ENCODE peak calls at places on chromosomes 6 and 20, in six cellular contexts. K is left kidney, E is transverse colon, T is A172, Z is mesendoderm, S is nephron progenitor cell. U is an unnamed sample.

GRCh38 chr6:15352884-15353283 is 107.0 kb downstream of the JARID2 start:
- DNase-seq in Z (no peak), S (no peak), T (no peak), K (peak), E (no peak), U (peak)

GRCh38 chr6:47144306-47144705 is 102.2 kb upstream of the ADGRF1 start:
- DNase-seq in Z (no peak), E (no peak), T (no peak), K (no peak), S (no peak), U (no peak)

GRCh38 chr6:150177260-150178246 is 34.7 kb downstream of the PPP1R14C start:
- DNase-seq in K (peak), S (no peak), Z (peak), T (no peak), E (peak), U (peak)

GRCh38 chr6:49038294-49038693 is 424.8 kb downstream of the MMUT start:
- DNase-seq in Z (no peak), K (no peak), E (no peak), T (no peak), S (no peak), U (no peak)

GRCh38 chr6:134846031-134846430 is 103.9 kb downstream of the ALDH8A1 start:
- DNase-seq in Z (no peak), T (no peak), E (no peak), K (no peak), S (no peak), U (no peak)

GRCh38 chr20:46978871-46979536 is 84.4 kb downstream of the EYA2 start:
- DNase-seq in T (no peak), Z (no peak), E (no peak), K (peak), S (peak), U (peak)

GRCh38 chr6:44339763-44340625 is 2.5 kb upstream of the SPATS1 start:
- DNase-seq in E (no peak), Z (no peak), K (no peak), S (no peak), T (peak), U (no peak)

GRCh38 chr6:152124432-152125074 is 317.1 kb downstream of the ESR1 start:
- DNase-seq in K (peak), E (no peak), Z (peak), S (no peak), T (peak), U (peak)

GRCh38 chr6:131950767-131951575 is at the start of gene CCN2:
- DNase-seq in K (peak), E (peak), S (peak), Z (peak), T (peak), U (peak)

GRCh38 chr20:38196592-38196991 is 31.5 kb upstream of the TGM2 start:
- DNase-seq in K (no peak), E (peak), Z (no peak), T (no peak), S (no peak), U (no peak)

GRCh38 chr6:42162384-42162783 is 10.8 kb upstream of the GUCA1A start:
- DNase-seq in Z (peak), K (peak), T (no peak), S (peak), E (no peak), U (peak)

GRCh38 chr20:41249371-41249770 is 68.2 kb downstream of the ZHX3 start:
- DNase-seq in S (peak), T (peak), E (peak), K (peak), Z (no peak), U (no peak)

GRCh38 chr6:64985726-64986125 is 721.3 kb downstream of the EYS start:
- DNase-seq in E (no peak), Z (no peak), T (no peak), K (peak), S (no peak), U (peak)

GRCh38 chr6:2858678-2859324 is 17.1 kb upstream of the SERPINB1 start:
- DNase-seq in T (peak), K (peak), E (no peak), Z (no peak), S (no peak), U (peak)

GRCh38 chr6:154791561-154792317 is 58.5 kb downstream of the SCAF8 start:
- DNase-seq in Z (no peak), K (peak), T (no peak), S (no peak), E (no peak), U (no peak)

GRCh38 chr20:10217517-10218410 is 866 bp upstream of the SNAP25 start:
- DNase-seq in T (peak), K (peak), Z (peak), E (peak), S (peak), U (peak)

GRCh38 chr20:32605167-32605656 is 20.1 kb upstream of the NOL4L start:
- DNase-seq in Z (no peak), T (no peak), K (peak), S (no peak), E (peak), U (peak)

GRCh38 chr6:37988131-37988530 is 168.6 kb downstream of the ZFAND3 start:
- DNase-seq in T (no peak), E (no peak), K (no peak), S (no peak), Z (no peak), U (no peak)

GRCh38 chr6:142155895-142156757 is 9.1 kb downstream of the VTA1 start:
- DNase-seq in Z (peak), E (no peak), K (peak), S (no peak), T (peak), U (peak)

GRCh38 chr6:138719011-138719635 is 54.4 kb upstream of the CCDC28A start:
- DNase-seq in T (no peak), Z (no peak), E (no peak), S (no peak), K (peak), U (peak)

GRCh38 chr20:32165836-32166545 is 41.6 kb downstream of the PLAGL2 start:
- DNase-seq in E (no peak), K (no peak), S (no peak), Z (no peak), T (no peak), U (peak)

GRCh38 chr20:48875914-48876240 is 45.6 kb upstream of the ARFGEF2 start:
- DNase-seq in T (peak), S (no peak), K (no peak), Z (no peak), E (no peak), U (peak)

GRCh38 chr6:35757461-35758123 is 18.8 kb upstream of the CLPSL2 start:
- DNase-seq in K (peak), S (peak), E (no peak), T (no peak), Z (peak), U (peak)

GRCh38 chr6:37513155-37513554 is 13.5 kb upstream of the CCDC167 start:
- DNase-seq in Z (no peak), S (no peak), T (no peak), E (no peak), K (no peak), U (no peak)

GRCh38 chr20:23305098-23305497 is 45.5 kb upstream of the NXT1 start:
- DNase-seq in K (no peak), E (no peak), T (peak), Z (no peak), S (no peak), U (no peak)

GRCh38 chr20:36018208-36018988 is 50.0 kb downstream of the CNBD2 start:
- DNase-seq in S (no peak), E (peak), T (no peak), K (no peak), Z (no peak), U (no peak)

GRCh38 chr6:127924440-127924839 is 23.6 kb upstream of the THEMIS start:
- DNase-seq in K (no peak), E (no peak), T (no peak), S (no peak), Z (no peak), U (no peak)

GRCh38 chr6:44342052-44342451 is 398 bp upstream of the SPATS1 start:
- DNase-seq in K (no peak), S (no peak), Z (no peak), E (no peak), T (no peak), U (peak)

GRCh38 chr6:16276991-16277981 is 38.9 kb downstream of the GMPR start:
- DNase-seq in Z (peak), E (peak), T (peak), S (peak), K (peak), U (peak)

GRCh38 chr6:25519856-25520255 is 132.2 kb upstream of the SCGN start:
- DNase-seq in K (no peak), T (no peak), E (no peak), Z (no peak), S (no peak), U (no peak)

GRCh38 chr20:44928595-44928994 is 18.7 kb downstream of the PABPC1L start:
- DNase-seq in S (no peak), K (no peak), E (no peak), T (no peak), Z (no peak), U (no peak)

GRCh38 chr6:150269857-150270223 is 99.0 kb upstream of the IYD start:
- DNase-seq in Z (peak), E (no peak), S (no peak), K (no peak), T (peak), U (no peak)

GRCh38 chr20:13817342-13817741 is 32.5 kb downstream of the NDUFAF5 start:
- DNase-seq in T (no peak), Z (no peak), K (no peak), S (no peak), E (no peak), U (no peak)

GRCh38 chr6:125191916-125192609 is 38.5 kb downstream of the TPD52L1 start:
- DNase-seq in K (peak), E (peak), T (peak), S (peak), Z (peak), U (peak)